ENCODE peak calls at places on chromosomes 3 and 15, in ten cellular contexts. H is breast epithelium, D is esophagus muscularis mucosa, C is sigmoid colon, G is stomach, N is GM12878, T is vagina, J is prostate gland, W is endothelial cell of umbilical vein, A is spleen. M is an unnamed sample.

GRCh38 chr3:19757773-19758172 is 176.2 kb downstream of the EFHB start:
- DNase-seq in H (no peak), D (no peak), C (no peak), G (no peak), N (no peak), T (no peak), J (no peak), W (no peak), A (no peak), M (no peak)

GRCh38 chr15:59268199-59268979 is 61.7 kb downstream of the LDHAL6B start:
- DNase-seq in H (no peak), D (no peak), C (no peak), G (no peak), N (no peak), T (no peak), J (no peak), W (peak), A (no peak), M (no peak)

GRCh38 chr15:85642693-85643058 is 152.0 kb downstream of the KLHL25 start:
- DNase-seq in H (no peak), D (no peak), C (peak), G (no peak), N (no peak), T (no peak), J (no peak), W (peak), A (no peak), M (no peak)

GRCh38 chr3:42314411-42314810 is 48.4 kb upstream of the CCK start:
- DNase-seq in H (no peak), D (no peak), C (no peak), G (no peak), N (no peak), T (no peak), J (no peak), W (no peak), A (no peak), M (no peak)

GRCh38 chr3:187925326-187925725 is 180.1 kb upstream of the BCL6 start:
- DNase-seq in H (no peak), D (no peak), C (no peak), G (no peak), N (no peak), T (no peak), J (no peak), W (no peak), A (no peak), M (no peak)

GRCh38 chr3:170768334-170768801 is 101.6 kb downstream of the RPL22L1 start:
- DNase-seq in H (no peak), D (no peak), C (no peak), G (no peak), N (no peak), T (no peak), J (no peak), W (no peak), A (no peak), M (no peak)

GRCh38 chr3:141308588-141309218 is 59.6 kb upstream of the ZBTB38 start:
- DNase-seq in H (no peak), D (no peak), C (no peak), G (peak), N (no peak), T (no peak), J (peak), W (peak), A (no peak), M (peak)

GRCh38 chr3:52939600-52939999 is 42.3 kb upstream of the STIMATE start:
- DNase-seq in H (no peak), D (no peak), C (no peak), G (no peak), N (no peak), T (no peak), J (no peak), W (no peak), A (no peak), M (no peak)

GRCh38 chr3:111906667-111907066 is 47.6 kb downstream of the PHLDB2 start:
- DNase-seq in H (no peak), D (no peak), C (no peak), G (no peak), N (no peak), T (no peak), J (no peak), W (no peak), A (no peak), M (no peak)

GRCh38 chr3:125351152-125351551 is 24.0 kb downstream of the ZNF148 start:
- DNase-seq in H (no peak), D (no peak), C (no peak), G (no peak), N (no peak), T (no peak), J (no peak), W (no peak), A (no peak), M (no peak)

GRCh38 chr3:102979682-102980378 is 545.0 kb downstream of the ZPLD1 start:
- DNase-seq in H (peak), D (no peak), C (peak), G (peak), N (no peak), T (no peak), J (peak), W (peak), A (no peak), M (no peak)

GRCh38 chr15:88284441-88285106 is 28.0 kb upstream of the NTRK3 start:
- DNase-seq in H (no peak), D (no peak), C (no peak), G (no peak), N (no peak), T (no peak), J (no peak), W (no peak), A (no peak), M (no peak)

GRCh38 chr3:124858275-124858674 is 28.9 kb downstream of the ITGB5 start:
- DNase-seq in H (no peak), D (no peak), C (no peak), G (no peak), N (no peak), T (no peak), J (no peak), W (peak), A (no peak), M (no peak)

GRCh38 chr3:36494461-36495109 is 114.3 kb downstream of the STAC start:
- DNase-seq in H (no peak), D (no peak), C (peak), G (no peak), N (no peak), T (no peak), J (no peak), W (no peak), A (no peak), M (peak)

GRCh38 chr3:71425491-71426071 is 157.9 kb downstream of the FOXP1 start:
- DNase-seq in H (no peak), D (no peak), C (no peak), G (no peak), N (no peak), T (no peak), J (no peak), W (no peak), A (no peak), M (no peak)

GRCh38 chr15:29102911-29103824 is 166.5 kb downstream of the NSMCE3 start:
- DNase-seq in H (no peak), D (no peak), C (no peak), G (no peak), N (no peak), T (no peak), J (no peak), W (no peak), A (peak), M (no peak)

GRCh38 chr15:97909291-97909891 is 51.1 kb upstream of the ARRDC4 start:
- DNase-seq in H (no peak), D (no peak), C (peak), G (peak), N (no peak), T (no peak), J (peak), W (peak), A (peak), M (no peak)

GRCh38 chr3:65052101-65052500 is 364.3 kb upstream of the ADAMTS9 start:
- DNase-seq in H (no peak), D (no peak), C (no peak), G (no peak), N (no peak), T (no peak), J (no peak), W (no peak), A (no peak), M (no peak)

GRCh38 chr3:197421021-197421420 is 122.6 kb upstream of the DLG1 start:
- DNase-seq in H (no peak), D (no peak), C (no peak), G (no peak), N (no peak), T (no peak), J (no peak), W (no peak), A (no peak), M (no peak)

GRCh38 chr15:70672081-70672480 is 91.3 kb downstream of the UACA start:
- DNase-seq in H (no peak), D (no peak), C (no peak), G (no peak), N (peak), T (no peak), J (no peak), W (peak), A (no peak), M (no peak)

GRCh38 chr15:39409876-39410505 is 170.9 kb upstream of the THBS1 start:
- DNase-seq in H (no peak), D (no peak), C (no peak), G (no peak), N (no peak), T (no peak), J (no peak), W (no peak), A (no peak), M (no peak)

GRCh38 chr3:194259982-194260856 is 90.9 kb downstream of the CPN2 start:
- DNase-seq in H (no peak), D (no peak), C (no peak), G (peak), N (no peak), T (peak), J (no peak), W (peak), A (no peak), M (no peak)

GRCh38 chr15:75352186-75352585 is 5.3 kb downstream of the NEIL1 start:
- DNase-seq in H (no peak), D (no peak), C (no peak), G (no peak), N (no peak), T (no peak), J (no peak), W (no peak), A (no peak), M (no peak)

GRCh38 chr15:58080398-58080797 is 14.9 kb upstream of the ALDH1A2 start:
- DNase-seq in H (no peak), D (no peak), C (no peak), G (no peak), N (no peak), T (no peak), J (no peak), W (no peak), A (no peak), M (no peak)

GRCh38 chr3:88480822-88481221 is 331.1 kb downstream of the C3orf38 start:
- DNase-seq in H (no peak), D (no peak), C (no peak), G (no peak), N (no peak), T (no peak), J (no peak), W (no peak), A (no peak), M (no peak)

GRCh38 chr15:51727141-51727897 is 10.1 kb downstream of the LYSMD2 start:
- DNase-seq in H (no peak), D (no peak), C (no peak), G (no peak), N (no peak), T (no peak), J (no peak), W (no peak), A (no peak), M (no peak)

GRCh38 chr3:38133557-38134405 is 3.1 kb downstream of the ACAA1 start:
- DNase-seq in H (no peak), D (no peak), C (no peak), G (peak), N (no peak), T (no peak), J (peak), W (no peak), A (no peak), M (peak)

GRCh38 chr3:107525101-107525953 is 2.6 kb downstream of the BBX start:
- DNase-seq in H (peak), D (no peak), C (peak), G (peak), N (no peak), T (no peak), J (peak), W (peak), A (peak), M (peak)

GRCh38 chr3:32421991-32422859 is 30.6 kb downstream of the CMTM7 start:
- DNase-seq in H (peak), D (peak), C (peak), G (peak), N (no peak), T (no peak), J (peak), W (peak), A (peak), M (peak)

GRCh38 chr3:16174389-16174788 is at the start of gene GALNT15:
- DNase-seq in H (peak), D (peak), C (peak), G (peak), N (no peak), T (peak), J (peak), W (peak), A (peak), M (peak)

GRCh38 chr3:100402150-100402706 is 889 bp downstream of the LNP1 start:
- DNase-seq in H (no peak), D (no peak), C (no peak), G (no peak), N (no peak), T (no peak), J (no peak), W (peak), A (no peak), M (no peak)

GRCh38 chr3:196979545-196979944 is 10.9 kb upstream of the PIGZ start:
- DNase-seq in H (no peak), D (no peak), C (no peak), G (peak), N (no peak), T (no peak), J (no peak), W (no peak), A (peak), M (no peak)

GRCh38 chr3:184058029-184058428 is 5.2 kb downstream of the HTR3C start:
- DNase-seq in H (no peak), D (no peak), C (no peak), G (no peak), N (no peak), T (no peak), J (no peak), W (no peak), A (no peak), M (no peak)

GRCh38 chr3:168620854-168621253 is 525.1 kb upstream of the GOLIM4 start:
- DNase-seq in H (no peak), D (no peak), C (no peak), G (peak), N (no peak), T (no peak), J (no peak), W (peak), A (no peak), M (no peak)

GRCh38 chr3:159830523-159831151 is 158.0 kb upstream of the IL12A start:
- DNase-seq in H (no peak), D (no peak), C (no peak), G (no peak), N (no peak), T (no peak), J (no peak), W (no peak), A (no peak), M (no peak)

GRCh38 chr3:152970851-152971250 is 135.9 kb downstream of the P2RY1 start:
- DNase-seq in H (no peak), D (no peak), C (no peak), G (no peak), N (no peak), T (no peak), J (no peak), W (no peak), A (no peak), M (no peak)

GRCh38 chr3:119582178-119582577 is 2.9 kb downstream of the ADPRH start:
- DNase-seq in H (no peak), D (no peak), C (no peak), G (no peak), N (no peak), T (no peak), J (no peak), W (no peak), A (no peak), M (no peak)

GRCh38 chr3:119575507-119575906 is 3.8 kb upstream of the ADPRH start:
- DNase-seq in H (no peak), D (no peak), C (no peak), G (no peak), N (no peak), T (no peak), J (peak), W (no peak), A (no peak), M (no peak)

GRCh38 chr3:119579366-119580147 is at the start of gene ADPRH:
- DNase-seq in H (peak), D (peak), C (peak), G (peak), N (no peak), T (no peak), J (peak), W (peak), A (peak), M (peak)

GRCh38 chr3:119585193-119585592 is 5.9 kb downstream of the ADPRH start:
- DNase-seq in H (no peak), D (no peak), C (no peak), G (no peak), N (no peak), T (no peak), J (no peak), W (no peak), A (no peak), M (no peak)

GRCh38 chr3:119580148-119580760 is 962 bp downstream of the ADPRH start:
- DNase-seq in H (no peak), D (no peak), C (peak), G (no peak), N (no peak), T (no peak), J (peak), W (no peak), A (peak), M (no peak)
- TF ChIP-seq POLR2A in H (no peak), D (no peak), C (no peak), G (no peak), N (no peak), T (no peak), J (no peak), W (no peak), A (no peak), M (peak)

GRCh38 chr3:59469948-59470723 is 420.3 kb upstream of the CFAP20DC start:
- DNase-seq in H (no peak), D (no peak), C (no peak), G (no peak), N (no peak), T (no peak), J (no peak), W (no peak), A (no peak), M (no peak)

GRCh38 chr3:59463253-59463652 is 413.4 kb upstream of the CFAP20DC start:
- DNase-seq in H (no peak), D (no peak), C (no peak), G (no peak), N (no peak), T (no peak), J (no peak), W (no peak), A (no peak), M (no peak)

GRCh38 chr3:59460068-59460467 is 410.2 kb upstream of the CFAP20DC start:
- DNase-seq in H (no peak), D (no peak), C (no peak), G (no peak), N (no peak), T (no peak), J (no peak), W (no peak), A (no peak), M (no peak)

GRCh38 chr3:59464187-59464586 is 414.4 kb upstream of the CFAP20DC start:
- DNase-seq in H (no peak), D (no peak), C (no peak), G (no peak), N (no peak), T (no peak), J (no peak), W (no peak), A (no peak), M (no peak)
- TF ChIP-seq POLR2AphosphoS5 in H (no peak), D (no peak), C (no peak), G (no peak), N (no peak), T (no peak), J (no peak), W (no peak), A (no peak), M (no peak)

DNA sequence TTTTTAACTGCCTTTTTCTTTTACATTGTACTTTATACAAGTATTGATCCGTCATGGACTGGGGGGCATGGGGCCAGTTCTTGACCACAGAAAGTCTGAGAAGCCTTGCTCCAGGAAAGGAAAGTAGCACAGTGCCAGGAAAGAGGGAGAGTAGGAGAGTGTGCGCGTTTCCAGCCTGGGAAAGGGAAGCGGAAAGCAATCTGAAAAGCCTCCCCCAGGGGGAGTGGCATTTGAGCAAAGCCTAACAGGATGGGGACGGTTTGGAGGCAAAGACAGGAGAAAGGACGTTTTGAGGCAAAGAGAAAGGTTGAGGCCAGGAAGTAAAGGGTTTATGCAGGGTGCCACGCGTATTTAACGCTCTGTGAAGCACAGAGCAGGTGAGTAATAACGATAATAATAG is 116.9 kb downstream of the RORA start:
- DNase-seq in H (no peak), D (no peak), C (no peak), G (no peak), N (no peak), T (no peak), J (no peak), W (no peak), A (no peak), M (no peak)
- TF ChIP-seq CTCF in H (no peak), D (no peak), C (no peak), G (no peak), N (no peak), T (no peak), J (no peak), W (no peak), A (no peak), M (no peak)

GRCh38 chr3:94062513-94063404 is at the start of the genes DHFR2 and NSUN3:
- DNase-seq in H (peak), D (peak), C (peak), G (peak), N (peak), T (peak), J (peak), W (peak), A (peak), M (peak)
- TF ChIP-seq POLR2A in H (peak), D (no peak), C (no peak), G (no peak), N (peak), T (no peak), J (peak), W (peak), A (peak), M (peak)

GRCh38 chr15:80695099-80695910 is at the start of gene ABHD17C:
- DNase-seq in H (peak), D (no peak), C (peak), G (peak), N (no peak), T (no peak), J (peak), W (peak), A (peak), M (peak)
- TF ChIP-seq POLR2AphosphoS5 in H (no peak), D (peak), C (peak), G (peak), N (no peak), T (no peak), J (no peak), W (peak), A (peak), M (no peak)

DNA sequence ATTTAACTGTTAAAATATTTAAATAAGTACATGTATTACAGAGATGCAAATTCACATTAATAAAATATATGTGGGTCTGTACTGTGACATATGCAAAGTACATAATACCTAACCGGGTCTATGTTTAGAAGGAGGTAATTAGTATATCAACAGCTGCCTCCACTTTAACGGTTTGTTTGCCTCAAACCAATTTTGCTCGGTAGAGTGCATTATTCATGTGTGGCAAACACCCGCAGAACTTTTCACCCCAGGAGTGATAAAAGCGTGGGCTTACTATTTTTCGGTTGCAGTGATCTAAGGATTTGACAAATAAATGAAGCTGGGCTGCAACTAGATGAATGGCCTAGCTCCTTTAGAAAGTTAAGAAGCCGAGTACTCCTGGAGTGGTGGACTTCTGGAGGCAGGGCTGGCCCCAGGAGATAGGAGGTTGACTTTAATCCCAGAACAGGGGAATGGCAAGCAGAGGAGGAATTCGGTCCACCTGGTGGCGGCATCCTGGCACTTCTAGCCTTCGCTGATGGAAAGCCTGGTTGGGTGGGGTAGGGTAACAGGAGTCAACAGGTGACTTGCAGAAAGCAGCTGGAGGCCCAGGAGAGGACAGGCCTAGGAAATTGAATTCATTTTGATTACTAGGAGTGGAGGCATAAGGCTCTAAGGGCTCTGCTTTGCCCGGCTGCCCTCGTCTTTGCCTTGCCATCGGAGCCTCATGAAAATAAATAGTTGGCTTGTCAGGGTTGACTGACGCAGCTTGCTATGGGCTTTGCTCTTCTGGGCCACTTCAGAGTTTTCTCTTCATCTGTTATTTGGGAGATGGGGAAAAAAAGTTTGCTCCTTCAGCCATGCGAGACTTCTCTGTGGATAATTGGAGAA is 2.4 kb downstream of the SLCO3A1 start:
- DNase-seq in H (no peak), D (peak), C (no peak), G (peak), N (peak), T (no peak), J (peak), W (no peak), A (no peak), M (no peak)
- TF ChIP-seq CTCF in H (peak), D (no peak), C (no peak), G (no peak), N (no peak), T (no peak), J (no peak), W (no peak), A (no peak), M (peak)

M was measured in upper lobe of left lung.